ENCODE peak calls at places on chromosome 16, in four cellular contexts. One of them, this sample, is unnamed.

GRCh38 chr16:77833906-77834599 is 45.7 kb downstream of the VAT1L start:
- DNase-seq in GM10248: no peak
- DNase-seq in BE2C: no peak
- DNase-seq in AG09319: no peak
- DNase-seq in this sample: no peak

GRCh38 chr16:57069053-57069452 is 23.3 kb upstream of the CPNE2 start:
- DNase-seq in GM10248: no peak
- DNase-seq in BE2C: no peak
- DNase-seq in AG09319: no peak
- DNase-seq in this sample: no peak

GRCh38 chr16:29312835-29313558 is 93.5 kb downstream of the NPIPB11 start:
- DNase-seq in GM10248: no peak
- DNase-seq in BE2C: peak
- DNase-seq in AG09319: no peak
- DNase-seq in this sample: no peak

GRCh38 chr16:74700206-74701040 is at the start of gene MLKL:
- DNase-seq in GM10248: peak
- DNase-seq in BE2C: peak
- DNase-seq in AG09319: no peak
- DNase-seq in this sample: peak

GRCh38 chr16:58536278-58536677 is 21.0 kb downstream of the SETD6 start:
- DNase-seq in GM10248: no peak
- DNase-seq in BE2C: no peak
- DNase-seq in AG09319: no peak
- DNase-seq in this sample: no peak

GRCh38 chr16:84687715-84688114 is 12.1 kb upstream of the USP10 start:
- DNase-seq in GM10248: peak
- DNase-seq in BE2C: no peak
- DNase-seq in AG09319: peak
- DNase-seq in this sample: peak

GRCh38 chr16:84277244-84277823 is 17.3 kb upstream of the WFDC1 start:
- DNase-seq in GM10248: peak
- DNase-seq in BE2C: peak
- DNase-seq in AG09319: peak
- DNase-seq in this sample: peak

GRCh38 chr16:57027067-57027466 is 37.7 kb downstream of the NLRC5 start:
- DNase-seq in GM10248: no peak
- DNase-seq in BE2C: no peak
- DNase-seq in AG09319: no peak
- DNase-seq in this sample: no peak

GRCh38 chr16:74995986-74996385 is 2.8 kb upstream of the ZNRF1 start:
- DNase-seq in GM10248: no peak
- DNase-seq in BE2C: no peak
- DNase-seq in AG09319: no peak
- DNase-seq in this sample: no peak

GRCh38 chr16:82061861-82062525 is 26.9 kb downstream of the HSD17B2 start:
- DNase-seq in GM10248: peak
- DNase-seq in BE2C: no peak
- DNase-seq in AG09319: no peak
- DNase-seq in this sample: peak

GRCh38 chr16:19094542-19095365 is 19.0 kb upstream of the ITPRIPL2 start:
- DNase-seq in GM10248: no peak
- DNase-seq in BE2C: no peak
- DNase-seq in AG09319: no peak
- DNase-seq in this sample: peak

GRCh38 chr16:86919531-86920305 is 341.4 kb downstream of the FOXL1 start:
- DNase-seq in GM10248: no peak
- DNase-seq in BE2C: no peak
- DNase-seq in AG09319: no peak
- DNase-seq in this sample: no peak

GRCh38 chr16:6081320-6081976 is 983.9 kb upstream of the EEF2KMT start:
- DNase-seq in GM10248: no peak
- DNase-seq in BE2C: no peak
- DNase-seq in AG09319: no peak
- DNase-seq in this sample: no peak

GRCh38 chr16:4213721-4214120 is 28.2 kb downstream of the SRL start:
- DNase-seq in GM10248: no peak
- DNase-seq in BE2C: no peak
- DNase-seq in AG09319: no peak
- DNase-seq in this sample: no peak

GRCh38 chr16:4214215-4214621 is 27.7 kb downstream of the SRL start:
- DNase-seq in GM10248: no peak
- DNase-seq in BE2C: no peak
- DNase-seq in AG09319: peak
- DNase-seq in this sample: peak

GRCh38 chr16:4212934-4213296 is 29.0 kb downstream of the SRL start:
- DNase-seq in GM10248: no peak
- DNase-seq in BE2C: no peak
- DNase-seq in AG09319: no peak
- DNase-seq in this sample: peak

GRCh38 chr16:4209657-4210056 is 32.2 kb downstream of the SRL start:
- DNase-seq in GM10248: no peak
- DNase-seq in BE2C: no peak
- DNase-seq in AG09319: no peak
- DNase-seq in this sample: no peak

DNA sequence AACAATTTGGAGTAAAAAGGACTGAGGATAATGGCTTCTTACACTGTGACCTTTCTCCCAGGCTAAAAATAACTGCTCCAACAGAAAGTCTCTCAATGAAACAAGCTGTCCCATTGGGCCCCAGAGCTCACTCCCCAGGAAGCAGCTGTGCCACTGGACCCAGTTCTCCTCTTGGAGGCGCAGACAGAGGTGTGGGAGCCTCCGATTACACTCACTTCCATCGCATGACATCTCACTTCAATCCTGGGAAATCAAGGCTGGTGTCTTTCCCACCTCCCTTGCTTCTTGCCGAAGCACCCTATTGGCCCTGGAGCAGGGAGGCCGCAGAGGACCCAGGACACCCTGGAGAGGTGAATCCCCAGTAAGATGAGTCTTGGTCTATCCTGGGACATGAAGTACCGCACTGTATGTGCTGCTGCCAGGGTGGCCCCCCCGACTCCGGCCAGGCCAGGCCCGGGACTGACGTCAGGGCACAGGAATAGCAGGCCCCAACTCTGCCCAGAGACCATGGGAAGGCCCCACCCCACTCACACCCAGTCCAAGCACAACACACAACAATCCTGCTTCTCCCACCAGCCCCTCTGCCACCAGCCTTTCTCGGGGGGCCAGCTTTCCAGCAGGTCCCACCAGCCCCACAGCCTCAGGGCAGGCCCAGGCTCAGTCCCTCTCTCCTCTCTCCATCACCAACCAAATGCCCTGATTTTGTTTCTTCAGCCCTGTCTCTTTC is 29.5 kb downstream of the SRL start:
- DNase-seq in GM10248: no peak
- DNase-seq in BE2C: no peak
- DNase-seq in AG09319: no peak
- DNase-seq in this sample: no peak
- TF ChIP-seq CTCF in GM10248: no peak
- TF ChIP-seq CTCF in BE2C: no peak
- TF ChIP-seq CTCF in AG09319: no peak
- TF ChIP-seq CTCF in this sample: no peak

GRCh38 chr16:89378947-89379771 is 111.2 kb downstream of the ANKRD11 start:
- DNase-seq in GM10248: no peak
- DNase-seq in BE2C: no peak
- DNase-seq in AG09319: no peak
- DNase-seq in this sample: no peak
- TF ChIP-seq CTCF in GM10248: no peak
- TF ChIP-seq CTCF in BE2C: no peak
- TF ChIP-seq CTCF in AG09319: no peak
- TF ChIP-seq CTCF in this sample: no peak

GRCh38 chr16:88856122-88856827 is 472 bp downstream of the GALNS start:
- DNase-seq in GM10248: no peak
- DNase-seq in BE2C: no peak
- DNase-seq in AG09319: no peak
- DNase-seq in this sample: no peak

GRCh38 chr16:88855736-88856121 is 1.0 kb downstream of the GALNS start:
- DNase-seq in GM10248: no peak
- DNase-seq in BE2C: no peak
- DNase-seq in AG09319: no peak
- DNase-seq in this sample: no peak

GRCh38 chr16:88853336-88853941 is 3.3 kb downstream of the GALNS start:
- DNase-seq in GM10248: no peak
- DNase-seq in BE2C: no peak
- DNase-seq in AG09319: no peak
- DNase-seq in this sample: no peak

GRCh38 chr16:88854306-88855111 is 2.2 kb downstream of the GALNS start:
- DNase-seq in GM10248: peak
- DNase-seq in BE2C: no peak
- DNase-seq in AG09319: no peak
- DNase-seq in this sample: no peak

DNA sequence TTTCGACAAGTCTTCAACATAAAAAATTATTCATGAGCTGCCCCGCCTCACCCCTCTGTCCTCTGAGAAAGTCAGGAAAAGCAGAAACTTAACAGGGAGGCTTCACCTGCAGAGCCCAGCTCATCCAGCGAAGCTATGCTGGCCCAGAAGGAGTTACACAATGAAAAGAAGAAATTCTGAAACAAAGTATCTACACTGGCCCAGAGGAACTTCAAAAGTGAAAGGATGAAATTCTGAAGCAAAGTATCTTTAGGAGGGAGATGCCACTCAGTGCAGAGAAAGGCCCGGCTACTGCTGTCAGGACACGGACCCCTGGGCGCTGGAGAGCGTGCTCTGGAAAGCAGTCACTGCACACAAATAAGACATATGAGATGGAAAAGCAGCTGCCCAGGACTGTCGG is 1.6 kb downstream of the GALNS start:
- DNase-seq in GM10248: no peak
- DNase-seq in BE2C: no peak
- DNase-seq in AG09319: no peak
- DNase-seq in this sample: no peak
- TF ChIP-seq CTCF in GM10248: no peak
- TF ChIP-seq CTCF in BE2C: no peak
- TF ChIP-seq CTCF in AG09319: no peak
- TF ChIP-seq CTCF in this sample: no peak

DNA sequence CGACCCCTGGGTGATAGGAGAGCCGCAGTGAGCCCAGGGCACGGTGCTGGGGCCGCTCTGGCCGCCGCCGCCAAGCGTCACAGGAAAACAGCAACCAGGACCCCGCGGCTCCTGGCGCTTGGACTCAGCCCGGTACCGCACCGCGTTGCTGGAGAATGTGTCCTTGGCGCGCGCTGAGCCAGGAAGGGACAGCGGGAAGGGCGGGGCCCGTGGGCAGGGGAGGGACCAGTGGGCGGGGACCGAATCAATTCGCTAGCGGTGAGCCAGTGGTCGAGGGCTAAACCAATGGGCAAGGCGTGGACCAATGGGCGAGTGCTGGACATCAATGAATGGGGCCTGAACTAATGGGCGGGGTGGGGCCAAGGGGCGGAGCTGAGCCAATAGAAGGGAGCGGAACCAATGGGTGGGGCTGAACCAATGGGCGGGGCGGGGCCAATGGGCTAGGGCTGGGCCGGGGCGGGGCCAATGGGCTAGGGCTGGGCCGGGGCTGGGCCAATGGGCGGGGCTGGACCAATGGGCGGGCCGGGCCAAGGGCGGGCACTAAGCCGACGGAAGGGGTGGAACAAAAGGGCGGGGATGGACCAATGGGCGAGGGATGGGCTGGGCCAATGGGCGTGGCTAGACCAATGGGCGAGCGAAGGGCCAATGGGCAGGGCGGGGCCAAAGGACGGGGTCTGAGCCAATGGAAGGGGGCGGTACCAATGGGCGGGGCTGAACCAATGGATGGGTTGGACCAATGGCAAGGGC is 6.3 kb upstream of the FLYWCH1 start:
- DNase-seq in GM10248: peak
- DNase-seq in BE2C: peak
- DNase-seq in AG09319: peak
- DNase-seq in this sample: peak
- TF ChIP-seq CTCF in GM10248: no peak
- TF ChIP-seq CTCF in BE2C: no peak
- TF ChIP-seq CTCF in AG09319: no peak
- TF ChIP-seq CTCF in this sample: no peak

GRCh38 chr16:52529226-52529625 is 17.7 kb downstream of the TOX3 start:
- DNase-seq in GM10248: no peak
- DNase-seq in BE2C: no peak
- DNase-seq in AG09319: no peak
- DNase-seq in this sample: no peak

GRCh38 chr16:52526830-52527229 is 20.1 kb downstream of the TOX3 start:
- DNase-seq in GM10248: no peak
- DNase-seq in BE2C: no peak
- DNase-seq in AG09319: no peak
- DNase-seq in this sample: no peak

GRCh38 chr16:52532384-52532783 is 14.6 kb downstream of the TOX3 start:
- DNase-seq in GM10248: no peak
- DNase-seq in BE2C: no peak
- DNase-seq in AG09319: no peak
- DNase-seq in this sample: no peak

GRCh38 chr16:52526429-52526828 is 20.5 kb downstream of the TOX3 start:
- DNase-seq in GM10248: no peak
- DNase-seq in BE2C: no peak
- DNase-seq in AG09319: no peak
- DNase-seq in this sample: no peak

DNA sequence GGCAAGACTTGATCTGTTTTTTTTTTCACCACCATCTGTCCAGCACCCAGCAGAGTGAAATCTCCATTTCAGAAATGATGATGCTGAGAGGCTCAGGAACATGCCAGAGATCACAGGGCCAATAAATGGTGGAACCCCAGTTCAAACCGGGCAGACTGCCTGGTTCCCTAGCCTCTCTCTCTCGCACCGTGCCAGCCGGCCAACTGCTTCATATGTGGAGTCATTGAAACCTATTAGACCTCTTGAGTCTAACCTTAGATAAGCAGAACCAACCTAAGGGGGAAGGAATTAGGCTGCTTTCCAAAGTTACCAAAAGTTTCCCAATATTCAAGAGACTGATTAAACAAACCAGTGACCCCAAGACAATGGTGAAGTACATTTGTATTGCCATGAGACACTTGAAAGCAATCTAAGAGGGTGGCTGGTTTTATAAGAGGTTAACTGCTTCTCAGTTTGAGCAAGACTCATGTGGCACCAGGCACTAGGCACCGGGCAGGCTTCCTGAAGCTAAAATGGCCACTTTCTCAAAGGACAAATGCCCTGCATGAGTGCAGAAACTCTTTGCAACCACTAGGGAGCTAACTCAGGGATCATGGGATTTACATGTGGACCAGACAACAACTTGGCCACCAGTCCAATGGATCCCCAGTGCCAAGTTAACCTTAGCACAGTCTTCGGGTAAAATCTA is 18.4 kb downstream of the TOX3 start:
- DNase-seq in GM10248: no peak
- DNase-seq in BE2C: no peak
- DNase-seq in AG09319: no peak
- DNase-seq in this sample: no peak
- TF ChIP-seq CTCF in GM10248: no peak
- TF ChIP-seq CTCF in BE2C: peak
- TF ChIP-seq CTCF in AG09319: no peak
- TF ChIP-seq CTCF in this sample: no peak

This sample was measured in HFFc6.